ENCODE peak calls at places on chromosomes 4 and X, in ten cellular contexts. J is SK-N-SH, E is GM23338, M is OCI-LY7, D is mammary epithelial cell, V is fibroblast of lung, I is HCT116, R is PC-9, B is endothelial cell of umbilical vein, P is HepG2. U is an unnamed sample. For H3K36me3 and H4K20me1, the result is how much of the 10 kb centered on the place peaks cover.

GRCh38 chr4:128462104-128462783 is 174.6 kb upstream of the PGRMC2 start:
- DNase-seq in J (no peak), E (no peak), M (no peak), D (no peak), V (no peak), I (no peak), R (no peak), B (no peak), P (no peak), U (no peak)

GRCh38 chr4:122378711-122379110 is at the start of gene ADAD1:
- DNase-seq in J (no peak), E (no peak), M (no peak), D (no peak), V (no peak), I (no peak), R (no peak), B (no peak), P (no peak), U (no peak)

GRCh38 chrX:119826399-119826959 is 26.3 kb downstream of the UPF3B start:
- DNase-seq in J (no peak), E (peak), M (no peak), D (peak), V (peak), I (no peak), R (peak), B (peak), P (peak), U (peak)

GRCh38 chr4:88846232-88846790 is 148.7 kb upstream of the NAP1L5 start:
- DNase-seq in J (no peak), E (no peak), M (no peak), D (peak), V (no peak), I (no peak), R (no peak), B (peak), P (peak), U (peak)

GRCh38 chr4:86840858-86841257 is 8.3 kb downstream of the SLC10A6 start:
- DNase-seq in J (no peak), E (no peak), M (no peak), D (no peak), V (peak), I (no peak), R (no peak), B (no peak), P (no peak), U (no peak)

GRCh38 chrX:119266364-119266995 is 30.4 kb downstream of the PGRMC1 start:
- DNase-seq in J (peak), E (peak), M (peak), D (peak), V (no peak), I (peak), R (no peak), B (peak), P (peak), U (peak)

GRCh38 chrX:41303013-41303412 is 30.9 kb upstream of the DDX3X start:
- DNase-seq in J (no peak), E (no peak), M (no peak), D (peak), V (peak), I (no peak), R (no peak), B (no peak), P (no peak), U (no peak)

GRCh38 chrX:118181030-118181429 is 64.4 kb upstream of the KLHL13 start:
- DNase-seq in J (no peak), E (no peak), M (no peak), D (peak), V (peak), I (no peak), R (no peak), B (peak), P (no peak), U (peak)

GRCh38 chrX:71195959-71196727 is 26.9 kb upstream of the GJB1 start:
- DNase-seq in J (no peak), E (peak), M (peak), D (no peak), V (no peak), I (no peak), R (no peak), B (no peak), P (no peak), U (no peak)

GRCh38 chrX:13721371-13721770 is 13.0 kb downstream of the TRAPPC2 start:
- DNase-seq in J (no peak), E (no peak), M (no peak), D (no peak), V (no peak), I (no peak), R (no peak), B (no peak), P (no peak), U (peak)

GRCh38 chr4:68732653-68733466 is 62.4 kb upstream of the UGT2B15 start:
- DNase-seq in J (no peak), E (no peak), M (no peak), D (no peak), V (no peak), I (no peak), R (no peak), B (no peak), P (peak), U (no peak)

GRCh38 chr4:26819026-26819425 is 41.6 kb upstream of the STIM2 start:
- DNase-seq in J (no peak), E (peak), M (no peak), D (no peak), V (no peak), I (no peak), R (no peak), B (no peak), P (no peak), U (no peak)

GRCh38 chr4:8461086-8461485 is 20.5 kb downstream of the TRMT44 start:
- DNase-seq in J (no peak), E (no peak), M (no peak), D (no peak), V (no peak), I (no peak), R (peak), B (no peak), P (peak), U (no peak)

GRCh38 chr4:8457646-8458045 is 17.1 kb downstream of the TRMT44 start:
- DNase-seq in J (no peak), E (no peak), M (no peak), D (no peak), V (no peak), I (no peak), R (no peak), B (no peak), P (no peak), U (no peak)

GRCh38 chr4:8463811-8464210 is 23.2 kb downstream of the TRMT44 start:
- DNase-seq in J (no peak), E (no peak), M (no peak), D (no peak), V (no peak), I (no peak), R (no peak), B (no peak), P (no peak), U (no peak)

GRCh38 chr4:8461616-8462015 is 21.0 kb downstream of the TRMT44 start:
- DNase-seq in J (no peak), E (no peak), M (no peak), D (no peak), V (no peak), I (no peak), R (no peak), B (no peak), P (no peak), U (no peak)

DNA sequence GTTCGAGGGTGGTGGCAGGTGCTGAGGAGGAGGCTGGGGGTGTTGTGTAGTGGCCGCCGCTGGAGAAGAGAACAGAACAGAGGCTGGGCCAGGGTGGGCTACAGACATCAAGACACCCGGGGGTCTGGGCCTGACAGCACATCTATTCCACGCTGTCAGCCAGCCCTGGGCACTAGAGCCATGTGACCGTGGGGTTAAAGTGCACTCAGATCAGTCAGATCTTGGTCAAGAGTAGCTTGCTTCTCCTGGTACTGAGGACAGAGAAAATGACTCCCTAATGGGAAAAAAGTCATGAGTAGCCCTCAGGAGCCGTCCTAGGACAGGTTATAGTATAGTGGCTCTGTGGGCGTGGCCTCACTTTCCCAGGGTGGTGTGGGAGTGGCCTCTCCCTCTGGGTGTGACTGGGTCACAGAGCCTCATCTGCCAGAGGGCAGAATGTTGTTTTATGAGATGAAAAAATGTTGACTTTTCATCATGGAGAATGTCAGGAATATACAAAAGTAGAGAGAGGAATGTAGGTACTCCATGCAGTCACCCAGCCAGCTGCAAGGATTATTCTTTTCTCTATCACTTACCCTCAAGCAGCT is 19.4 kb downstream of the TRMT44 start:
- DNase-seq in J (no peak), E (no peak), M (no peak), D (no peak), V (no peak), I (no peak), R (peak), B (no peak), P (no peak), U (peak)
- H3K36me3 ChIP-seq in J (half or more), E (under half), M (half or more), D (under half), V (under half), I (under half), R (under half), B (under half), P (under half), U (under half)

DNA sequence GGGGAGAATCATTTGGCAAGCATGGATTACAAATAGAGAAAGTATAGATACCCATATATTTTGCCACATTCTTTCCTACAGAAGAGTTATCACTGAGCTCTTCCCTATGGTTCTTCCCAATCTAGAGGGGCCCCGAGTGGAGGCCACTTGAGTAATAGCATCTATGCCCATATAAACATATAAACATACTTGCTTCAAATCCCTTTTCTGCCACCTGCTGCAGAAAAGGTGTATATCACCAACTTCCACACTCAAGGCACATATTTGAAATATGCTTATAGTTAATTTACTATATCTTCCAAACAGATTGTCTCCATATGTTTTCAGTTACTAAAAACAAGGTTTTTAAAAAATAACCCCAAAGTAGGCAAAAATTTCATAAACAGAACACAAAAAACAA is 642.8 kb upstream of the DIPK2B start:
- DNase-seq in J (no peak), E (no peak), M (no peak), D (no peak), V (no peak), I (no peak), R (no peak), B (peak), P (no peak), U (peak)
- H4K20me1 ChIP-seq in J (under half), E (under half), M (under half), D (under half), V (under half), I (under half), R (under half), B (under half), P (under half), U (under half)

GRCh38 chr4:9927317-9928007 is 93.8 kb downstream of the SLC2A9 start:
- DNase-seq in J (no peak), E (no peak), M (no peak), D (no peak), V (no peak), I (no peak), R (no peak), B (no peak), P (no peak), U (no peak)
- TF ChIP-seq CTCF in J (no peak), E (no peak), M (no peak), D (no peak), V (no peak), I (peak), R (no peak), B (no peak), P (no peak), U (peak)

DNA sequence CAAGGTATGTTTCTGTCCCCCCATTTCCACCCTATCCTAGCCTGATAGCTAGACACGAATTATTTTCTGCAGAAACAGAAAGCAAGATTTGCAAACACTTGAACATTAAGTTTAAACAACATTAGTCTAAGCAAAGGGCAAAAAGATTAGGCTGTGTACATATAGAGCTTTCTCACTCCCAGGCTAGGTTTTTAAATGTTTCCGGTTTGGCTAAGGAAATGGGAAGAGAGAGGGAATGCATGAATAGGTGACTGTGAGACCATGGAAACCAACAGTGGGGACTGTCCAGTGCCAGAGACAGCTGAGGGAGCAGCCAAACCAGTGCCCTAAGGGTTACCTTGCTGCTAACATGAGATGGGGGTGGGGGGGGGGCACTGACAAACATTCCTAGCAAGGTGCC is 242.7 kb downstream of the SCFD2 start:
- DNase-seq in J (no peak), E (no peak), M (no peak), D (no peak), V (no peak), I (no peak), R (no peak), B (no peak), P (no peak), U (no peak)
- H3K36me3 ChIP-seq in J (under half), E (under half), M (under half), D (under half), V (under half), I (under half), R (under half), B (under half), P (under half), U (under half)

GRCh38 chr4:6960154-6960553 is 50.5 kb downstream of the TBC1D14 start:
- DNase-seq in J (no peak), E (no peak), M (no peak), D (no peak), V (no peak), I (no peak), R (no peak), B (no peak), P (no peak), U (no peak)
- H4K20me1 ChIP-seq in J (under half), E (under half), M (under half), D (under half), V (under half), I (under half), R (under half), B (under half), P (under half), U (under half)

U was measured in PC-3.